ENCODE peak calls at places on chromosomes 2 and 18, in four cellular contexts. C is GM12891; H is cardiac fibroblast; K is stimulated activated CD4-positive, alpha-beta T cell treated with anti-CD3 and anti-CD28 coated beads, Interleukin-12 subunit alpha, Interleukin-12 subunit beta, amount 100 ng/mL, for 48 hours. O is an unnamed sample.

GRCh38 chr2:65377556-65378307 is 54.7 kb downstream of the SPRED2 start:
- DNase-seq in C (no peak), H (peak; percentile 76), K (no peak), O (no peak)

GRCh38 chr2:3256655-3257054 is 121.0 kb downstream of the EIPR1 start:
- DNase-seq in C (no peak), H (no peak), K (no peak), O (no peak)

GRCh38 chr2:147937744-147938349 is 82.7 kb downstream of the ORC4 start:
- DNase-seq in C (no peak), H (peak; percentile 61), K (no peak), O (no peak)

GRCh38 chr2:188766086-188766856 is 207.9 kb upstream of the COL3A1 start:
- DNase-seq in C (no peak), H (peak; percentile 3), K (no peak), O (no peak)

GRCh38 chr2:71073475-71073874 is 5.0 kb downstream of the NAGK start:
- DNase-seq in C (no peak), H (no peak), K (no peak), O (no peak)

GRCh38 chr18:69935319-69936190 is 12.1 kb downstream of the CD226 start:
- DNase-seq in C (no peak), H (no peak), K (peak; percentile 72), O (no peak)

GRCh38 chr2:241091201-241091600 is 10.9 kb downstream of the MTERF4 start:
- DNase-seq in C (no peak), H (no peak), K (no peak), O (no peak)

GRCh38 chr18:76410660-76411417 is 84.2 kb downstream of the ZNF516 start:
- DNase-seq in C (no peak), H (no peak), K (peak; percentile 27), O (no peak)

GRCh38 chr2:21372654-21373053 is 248.9 kb downstream of the TDRD15 start:
- DNase-seq in C (no peak), H (no peak), K (no peak), O (no peak)